ENCODE peak calls at places on chromosomes 13 and 19, in seven cellular contexts. One of them, this sample, is unnamed.

GRCh38 chr13:95137096-95137495 is 164.2 kb downstream of the ABCC4 start:
- DNase-seq in pancreas: no peak
- DNase-seq in CD4-positive, alpha-beta T cell: no peak
- DNase-seq in fibroblast of pulmonary artery: no peak
- DNase-seq in fibroblast of mammary gland: peak
- DNase-seq in Peyer's patch: no peak
- DNase-seq in thoracic aorta: no peak
- DNase-seq in this sample: peak

GRCh38 chr19:8545743-8546142 is 31.5 kb downstream of the MYO1F start:
- DNase-seq in pancreas: no peak
- DNase-seq in CD4-positive, alpha-beta T cell: no peak
- DNase-seq in fibroblast of pulmonary artery: no peak
- DNase-seq in fibroblast of mammary gland: no peak
- DNase-seq in Peyer's patch: no peak
- DNase-seq in thoracic aorta: no peak
- DNase-seq in this sample: no peak

GRCh38 chr13:58906329-58907007 is 1257.3 kb downstream of the DIAPH3 start:
- DNase-seq in pancreas: no peak
- DNase-seq in CD4-positive, alpha-beta T cell: no peak
- DNase-seq in fibroblast of pulmonary artery: no peak
- DNase-seq in fibroblast of mammary gland: no peak
- DNase-seq in Peyer's patch: no peak
- DNase-seq in thoracic aorta: no peak
- DNase-seq in this sample: no peak

GRCh38 chr13:107192289-107192688 is 624.4 kb upstream of the ARGLU1 start:
- DNase-seq in pancreas: no peak
- DNase-seq in CD4-positive, alpha-beta T cell: no peak
- DNase-seq in fibroblast of pulmonary artery: no peak
- DNase-seq in fibroblast of mammary gland: no peak
- DNase-seq in Peyer's patch: no peak
- DNase-seq in thoracic aorta: no peak
- DNase-seq in this sample: no peak

GRCh38 chr13:24995225-24995804 is 100.6 kb upstream of the PABPC3 start:
- DNase-seq in pancreas: peak
- DNase-seq in CD4-positive, alpha-beta T cell: peak
- DNase-seq in fibroblast of pulmonary artery: peak
- DNase-seq in fibroblast of mammary gland: peak
- DNase-seq in Peyer's patch: no peak
- DNase-seq in thoracic aorta: no peak
- DNase-seq in this sample: peak

GRCh38 chr13:46100191-46100877 is 4.5 kb downstream of the CPB2 start:
- DNase-seq in pancreas: no peak
- DNase-seq in CD4-positive, alpha-beta T cell: no peak
- DNase-seq in fibroblast of pulmonary artery: peak
- DNase-seq in fibroblast of mammary gland: peak
- DNase-seq in Peyer's patch: no peak
- DNase-seq in thoracic aorta: no peak
- DNase-seq in this sample: no peak

GRCh38 chr13:76992548-76993001 is 694 bp downstream of the CLN5 start:
- DNase-seq in pancreas: peak
- DNase-seq in CD4-positive, alpha-beta T cell: peak
- DNase-seq in fibroblast of pulmonary artery: peak
- DNase-seq in fibroblast of mammary gland: peak
- DNase-seq in Peyer's patch: peak
- DNase-seq in thoracic aorta: no peak
- DNase-seq in this sample: no peak

GRCh38 chr19:35024095-35024494 is 6.2 kb upstream of the SCN1B start:
- DNase-seq in pancreas: no peak
- DNase-seq in CD4-positive, alpha-beta T cell: no peak
- DNase-seq in fibroblast of pulmonary artery: no peak
- DNase-seq in fibroblast of mammary gland: no peak
- DNase-seq in Peyer's patch: no peak
- DNase-seq in thoracic aorta: no peak
- DNase-seq in this sample: no peak

GRCh38 chr13:69857188-69857821 is 250.3 kb upstream of the ATXN8OS start:
- DNase-seq in pancreas: no peak
- DNase-seq in CD4-positive, alpha-beta T cell: no peak
- DNase-seq in fibroblast of pulmonary artery: peak
- DNase-seq in fibroblast of mammary gland: peak
- DNase-seq in Peyer's patch: no peak
- DNase-seq in thoracic aorta: no peak
- DNase-seq in this sample: peak

GRCh38 chr19:8607386-8607785 is 3.1 kb downstream of the ADAMTS10 start:
- DNase-seq in pancreas: no peak
- DNase-seq in CD4-positive, alpha-beta T cell: no peak
- DNase-seq in fibroblast of pulmonary artery: peak
- DNase-seq in fibroblast of mammary gland: peak
- DNase-seq in Peyer's patch: no peak
- DNase-seq in thoracic aorta: peak
- DNase-seq in this sample: no peak

GRCh38 chr19:13839938-13840750 is 36.8 kb upstream of the NANOS3 start:
- DNase-seq in pancreas: no peak
- DNase-seq in CD4-positive, alpha-beta T cell: no peak
- DNase-seq in fibroblast of pulmonary artery: no peak
- DNase-seq in fibroblast of mammary gland: peak
- DNase-seq in Peyer's patch: peak
- DNase-seq in thoracic aorta: no peak
- DNase-seq in this sample: no peak

GRCh38 chr19:1451916-1452801 is 2.2 kb downstream of the APC2 start:
- DNase-seq in pancreas: no peak
- DNase-seq in CD4-positive, alpha-beta T cell: no peak
- DNase-seq in fibroblast of pulmonary artery: no peak
- DNase-seq in fibroblast of mammary gland: no peak
- DNase-seq in Peyer's patch: no peak
- DNase-seq in thoracic aorta: no peak
- DNase-seq in this sample: no peak

GRCh38 chr13:60591348-60591747 is 194.3 kb downstream of the TDRD3 start:
- DNase-seq in pancreas: no peak
- DNase-seq in CD4-positive, alpha-beta T cell: no peak
- DNase-seq in fibroblast of pulmonary artery: peak
- DNase-seq in fibroblast of mammary gland: peak
- DNase-seq in Peyer's patch: no peak
- DNase-seq in thoracic aorta: no peak
- DNase-seq in this sample: no peak

GRCh38 chr19:789473-790052 is 7.7 kb upstream of the PTBP1 start:
- DNase-seq in pancreas: no peak
- DNase-seq in CD4-positive, alpha-beta T cell: no peak
- DNase-seq in fibroblast of pulmonary artery: no peak
- DNase-seq in fibroblast of mammary gland: no peak
- DNase-seq in Peyer's patch: no peak
- DNase-seq in thoracic aorta: no peak
- DNase-seq in this sample: no peak

GRCh38 chr13:48108106-48108505 is 13.2 kb upstream of the MED4 start:
- DNase-seq in pancreas: no peak
- DNase-seq in CD4-positive, alpha-beta T cell: no peak
- DNase-seq in fibroblast of pulmonary artery: no peak
- DNase-seq in fibroblast of mammary gland: no peak
- DNase-seq in Peyer's patch: no peak
- DNase-seq in thoracic aorta: no peak
- DNase-seq in this sample: no peak

GRCh38 chr13:113649212-113649611 is 8.8 kb downstream of the ATP4B start:
- DNase-seq in pancreas: no peak
- DNase-seq in CD4-positive, alpha-beta T cell: no peak
- DNase-seq in fibroblast of pulmonary artery: no peak
- DNase-seq in fibroblast of mammary gland: no peak
- DNase-seq in Peyer's patch: peak
- DNase-seq in thoracic aorta: no peak
- DNase-seq in this sample: no peak

GRCh38 chr13:20969182-20969581 is 66.6 kb upstream of the XPO4 start:
- DNase-seq in pancreas: no peak
- DNase-seq in CD4-positive, alpha-beta T cell: no peak
- DNase-seq in fibroblast of pulmonary artery: peak
- DNase-seq in fibroblast of mammary gland: peak
- DNase-seq in Peyer's patch: no peak
- DNase-seq in thoracic aorta: no peak
- DNase-seq in this sample: no peak

GRCh38 chr13:73334459-73334858 is 275.7 kb downstream of the KLF5 start:
- DNase-seq in pancreas: no peak
- DNase-seq in CD4-positive, alpha-beta T cell: no peak
- DNase-seq in fibroblast of pulmonary artery: peak
- DNase-seq in fibroblast of mammary gland: peak
- DNase-seq in Peyer's patch: no peak
- DNase-seq in thoracic aorta: no peak
- DNase-seq in this sample: no peak

GRCh38 chr13:93903909-93904308 is 575.6 kb downstream of the DCT start:
- DNase-seq in pancreas: no peak
- DNase-seq in CD4-positive, alpha-beta T cell: no peak
- DNase-seq in fibroblast of pulmonary artery: no peak
- DNase-seq in fibroblast of mammary gland: no peak
- DNase-seq in Peyer's patch: no peak
- DNase-seq in thoracic aorta: no peak
- DNase-seq in this sample: no peak
- TF ChIP-seq CTCF in pancreas: no peak
- TF ChIP-seq CTCF in CD4-positive, alpha-beta T cell: no peak
- TF ChIP-seq CTCF in fibroblast of pulmonary artery: no peak
- TF ChIP-seq CTCF in fibroblast of mammary gland: no peak
- TF ChIP-seq CTCF in Peyer's patch: no peak
- TF ChIP-seq CTCF in thoracic aorta: no peak
- TF ChIP-seq CTCF in this sample: no peak

GRCh38 chr19:33508941-33509614 is 12.5 kb downstream of the PEPD start:
- DNase-seq in pancreas: no peak
- DNase-seq in CD4-positive, alpha-beta T cell: no peak
- DNase-seq in fibroblast of pulmonary artery: peak
- DNase-seq in fibroblast of mammary gland: no peak
- DNase-seq in Peyer's patch: no peak
- DNase-seq in thoracic aorta: no peak
- DNase-seq in this sample: no peak

GRCh38 chr19:33511346-33511745 is 10.2 kb downstream of the PEPD start:
- DNase-seq in pancreas: no peak
- DNase-seq in CD4-positive, alpha-beta T cell: no peak
- DNase-seq in fibroblast of pulmonary artery: no peak
- DNase-seq in fibroblast of mammary gland: no peak
- DNase-seq in Peyer's patch: no peak
- DNase-seq in thoracic aorta: no peak
- DNase-seq in this sample: no peak

GRCh38 chr19:33508431-33508830 is 13.2 kb downstream of the PEPD start:
- DNase-seq in pancreas: no peak
- DNase-seq in CD4-positive, alpha-beta T cell: no peak
- DNase-seq in fibroblast of pulmonary artery: no peak
- DNase-seq in fibroblast of mammary gland: no peak
- DNase-seq in Peyer's patch: no peak
- DNase-seq in thoracic aorta: no peak
- DNase-seq in this sample: no peak

GRCh38 chr19:33510728-33511255 is 10.8 kb downstream of the PEPD start:
- DNase-seq in pancreas: no peak
- DNase-seq in CD4-positive, alpha-beta T cell: no peak
- DNase-seq in fibroblast of pulmonary artery: no peak
- DNase-seq in fibroblast of mammary gland: no peak
- DNase-seq in Peyer's patch: no peak
- DNase-seq in thoracic aorta: no peak
- DNase-seq in this sample: no peak

DNA sequence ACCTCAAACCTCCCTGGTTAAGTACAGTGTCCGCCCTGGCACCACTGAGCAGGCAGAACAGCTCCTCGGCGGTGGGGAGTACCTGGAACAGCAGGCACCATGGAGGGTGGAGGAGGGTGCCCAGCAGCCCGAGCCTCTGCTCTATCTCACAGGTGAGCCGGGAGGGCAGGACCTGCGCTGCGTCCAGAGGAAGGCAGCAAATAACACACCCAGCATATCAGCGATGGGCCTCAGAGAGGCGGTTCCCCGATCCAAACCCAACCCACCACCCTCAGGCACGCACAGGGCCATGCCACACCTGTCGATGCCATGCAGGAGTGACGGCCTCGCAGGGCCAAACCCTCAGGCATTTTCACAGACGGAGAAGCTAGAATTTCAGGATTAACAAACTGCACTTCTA is 11.8 kb downstream of the PEPD start:
- DNase-seq in pancreas: no peak
- DNase-seq in CD4-positive, alpha-beta T cell: no peak
- DNase-seq in fibroblast of pulmonary artery: no peak
- DNase-seq in fibroblast of mammary gland: no peak
- DNase-seq in Peyer's patch: no peak
- DNase-seq in thoracic aorta: no peak
- DNase-seq in this sample: no peak
- TF ChIP-seq CTCF in pancreas: no peak
- TF ChIP-seq CTCF in CD4-positive, alpha-beta T cell: no peak
- TF ChIP-seq CTCF in fibroblast of pulmonary artery: no peak
- TF ChIP-seq CTCF in fibroblast of mammary gland: no peak
- TF ChIP-seq CTCF in Peyer's patch: no peak
- TF ChIP-seq CTCF in thoracic aorta: no peak
- TF ChIP-seq CTCF in this sample: no peak

GRCh38 chr13:44969858-44970484 is 19.3 kb downstream of the NUFIP1 start:
- DNase-seq in pancreas: no peak
- DNase-seq in CD4-positive, alpha-beta T cell: no peak
- DNase-seq in fibroblast of pulmonary artery: peak
- DNase-seq in fibroblast of mammary gland: peak
- DNase-seq in Peyer's patch: no peak
- DNase-seq in thoracic aorta: no peak
- DNase-seq in this sample: no peak

GRCh38 chr13:44971656-44972595 is 17.3 kb downstream of the NUFIP1 start:
- DNase-seq in pancreas: no peak
- DNase-seq in CD4-positive, alpha-beta T cell: no peak
- DNase-seq in fibroblast of pulmonary artery: peak
- DNase-seq in fibroblast of mammary gland: no peak
- DNase-seq in Peyer's patch: no peak
- DNase-seq in thoracic aorta: no peak
- DNase-seq in this sample: no peak

GRCh38 chr13:44976196-44976595 is 13.1 kb downstream of the NUFIP1 start:
- DNase-seq in pancreas: no peak
- DNase-seq in CD4-positive, alpha-beta T cell: no peak
- DNase-seq in fibroblast of pulmonary artery: no peak
- DNase-seq in fibroblast of mammary gland: no peak
- DNase-seq in Peyer's patch: no peak
- DNase-seq in thoracic aorta: no peak
- DNase-seq in this sample: no peak

GRCh38 chr13:44974056-44974798 is 15.0 kb downstream of the NUFIP1 start:
- DNase-seq in pancreas: no peak
- DNase-seq in CD4-positive, alpha-beta T cell: no peak
- DNase-seq in fibroblast of pulmonary artery: peak
- DNase-seq in fibroblast of mammary gland: peak
- DNase-seq in Peyer's patch: no peak
- DNase-seq in thoracic aorta: peak
- DNase-seq in this sample: no peak

DNA sequence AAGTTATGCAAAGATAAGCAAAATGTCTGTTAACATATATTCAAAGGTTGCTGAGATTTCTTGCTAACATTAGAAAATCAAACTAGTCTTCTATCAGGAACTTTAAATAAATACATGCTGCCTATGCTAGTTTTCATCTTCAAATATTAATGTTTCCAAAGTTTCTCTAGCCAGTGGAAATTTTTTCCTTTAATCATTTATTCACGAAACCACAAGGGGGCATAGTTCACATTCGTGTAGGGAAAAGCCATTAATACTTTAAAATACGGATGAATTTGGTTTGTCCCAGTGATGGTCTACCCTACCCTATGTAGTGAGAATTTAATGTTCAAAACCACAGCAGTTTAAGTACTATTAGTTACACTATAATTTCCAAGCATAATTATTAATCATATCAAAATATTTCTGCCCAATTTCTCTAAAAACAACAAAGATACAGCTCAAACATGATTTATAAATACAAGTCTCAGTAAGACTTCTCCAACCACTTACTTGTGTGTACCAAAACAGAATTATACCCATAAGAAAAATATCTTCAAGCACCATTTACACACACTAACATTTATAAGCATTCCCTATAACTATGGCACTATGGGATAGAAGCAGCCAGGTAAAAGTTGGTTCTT is 16.2 kb downstream of the NUFIP1 start:
- DNase-seq in pancreas: no peak
- DNase-seq in CD4-positive, alpha-beta T cell: no peak
- DNase-seq in fibroblast of pulmonary artery: peak
- DNase-seq in fibroblast of mammary gland: peak
- DNase-seq in Peyer's patch: no peak
- DNase-seq in thoracic aorta: no peak
- DNase-seq in this sample: no peak
- TF ChIP-seq CTCF in pancreas: peak
- TF ChIP-seq CTCF in CD4-positive, alpha-beta T cell: peak
- TF ChIP-seq CTCF in fibroblast of pulmonary artery: peak
- TF ChIP-seq CTCF in fibroblast of mammary gland: peak
- TF ChIP-seq CTCF in Peyer's patch: peak
- TF ChIP-seq CTCF in thoracic aorta: peak
- TF ChIP-seq CTCF in this sample: no peak

GRCh38 chr19:40235238-40236025 is 8.9 kb upstream of the CCNP start:
- DNase-seq in pancreas: no peak
- DNase-seq in CD4-positive, alpha-beta T cell: no peak
- DNase-seq in fibroblast of pulmonary artery: no peak
- DNase-seq in fibroblast of mammary gland: no peak
- DNase-seq in Peyer's patch: no peak
- DNase-seq in thoracic aorta: no peak
- DNase-seq in this sample: no peak
- TF ChIP-seq CTCF in pancreas: no peak
- TF ChIP-seq CTCF in CD4-positive, alpha-beta T cell: no peak
- TF ChIP-seq CTCF in fibroblast of pulmonary artery: peak
- TF ChIP-seq CTCF in fibroblast of mammary gland: no peak
- TF ChIP-seq CTCF in Peyer's patch: no peak
- TF ChIP-seq CTCF in thoracic aorta: no peak
- TF ChIP-seq CTCF in this sample: no peak

This sample was measured in GM12864.